ENCODE peak calls at places on chromosomes 7 and 10, in nine cellular contexts. T is OCI-LY7, H is activated T-helper 1 cell treated with Interleukin-2 at 50 U/mL for 16 hours, D is neural crest cell, F is transverse colon, J is heart right ventricle, L is NCI-H2029, M is NCI-H774, Z is iris pigment epithelial cell. Y is an unnamed sample.

GRCh38 chr7:19749658-19750057 is 23.8 kb downstream of the TMEM196 start:
- DNase-seq in J (no peak), D (no peak), L (no peak), Z (peak), H (no peak), M (no peak), T (no peak), F (no peak), Y (peak)

GRCh38 chr7:158658475-158658874 is 46.1 kb downstream of the NCAPG2 start:
- DNase-seq in J (no peak), M (no peak), Z (no peak), T (no peak), D (no peak), L (no peak), F (no peak), H (no peak), Y (no peak)

GRCh38 chr7:102170417-102170970 is 116.2 kb upstream of the SH2B2 start:
- DNase-seq in M (no peak), H (no peak), T (no peak), D (peak), F (no peak), L (no peak), Z (peak), J (no peak), Y (no peak)

GRCh38 chr7:107867858-107868466 is 23.0 kb upstream of the DLD start:
- DNase-seq in H (no peak), F (no peak), J (no peak), M (no peak), T (no peak), Z (no peak), L (no peak), D (no peak), Y (no peak)

GRCh38 chr7:101631224-101631714 is 2.2 kb upstream of the MYL10 start:
- DNase-seq in M (no peak), J (no peak), T (no peak), F (no peak), L (no peak), D (no peak), H (no peak), Z (no peak), Y (no peak)

GRCh38 chr7:49980414-49980813 is 112.6 kb downstream of the ZPBP start:
- DNase-seq in L (no peak), Z (no peak), J (no peak), T (peak), M (no peak), H (no peak), F (no peak), D (no peak), Y (no peak)

GRCh38 chr7:50303082-50303893 is 1.2 kb upstream of the IKZF1 start:
- DNase-seq in D (no peak), T (no peak), Z (no peak), J (no peak), L (no peak), H (no peak), F (no peak), M (no peak), Y (no peak)

GRCh38 chr7:141014091-141014490 is 661 bp downstream of the MRPS33 start:
- DNase-seq in M (no peak), F (no peak), L (peak), H (no peak), J (no peak), Z (peak), T (no peak), D (no peak), Y (no peak)

GRCh38 chr7:116863168-116863670 is 832 bp downstream of the CAPZA2 start:
- DNase-seq in T (peak), Z (no peak), J (no peak), D (no peak), M (no peak), L (no peak), H (no peak), F (peak), Y (no peak)

GRCh38 chr10:19954601-19955000 is 138.4 kb downstream of the PLXDC2 start:
- DNase-seq in L (no peak), Z (no peak), D (no peak), H (no peak), M (no peak), T (no peak), F (no peak), J (no peak), Y (no peak)

GRCh38 chr10:132407243-132407746 is 10.3 kb downstream of the PWWP2B start:
- DNase-seq in M (peak), T (no peak), J (peak), F (peak), H (no peak), Z (no peak), L (peak), D (no peak), Y (peak)

GRCh38 chr7:157090485-157091165 is 48.1 kb upstream of the UBE3C start:
- DNase-seq in M (no peak), H (no peak), D (no peak), Z (no peak), T (no peak), L (no peak), J (no peak), F (no peak), Y (no peak)

GRCh38 chr7:106629521-106629920 is 31.4 kb downstream of the CCDC71L start:
- DNase-seq in H (no peak), F (no peak), T (no peak), J (no peak), D (no peak), L (no peak), M (no peak), Z (peak), Y (no peak)

GRCh38 chr7:11835260-11835659 is 3.3 kb upstream of the THSD7A start:
- DNase-seq in H (no peak), L (no peak), T (no peak), J (no peak), D (no peak), M (no peak), F (no peak), Z (no peak), Y (peak)

GRCh38 chr7:127924874-127925273 is 106.4 kb downstream of the LRRC4 start:
- DNase-seq in Z (no peak), J (no peak), T (no peak), F (no peak), H (no peak), M (no peak), D (no peak), L (no peak), Y (no peak)

GRCh38 chr7:68507644-68508043 is 1090.6 kb upstream of the AUTS2 start:
- DNase-seq in J (no peak), Z (no peak), D (no peak), T (no peak), H (no peak), M (no peak), F (no peak), L (no peak), Y (no peak)

GRCh38 chr10:96740579-96741281 is 20.4 kb upstream of the PIK3AP1 start:
- DNase-seq in Z (no peak), L (no peak), F (peak), J (peak), M (no peak), T (peak), H (no peak), D (no peak), Y (no peak)

GRCh38 chr10:69890065-69890831 is 88.5 kb downstream of the COL13A1 start:
- DNase-seq in L (no peak), D (no peak), M (no peak), H (no peak), T (no peak), J (no peak), Z (no peak), F (no peak), Y (no peak)

GRCh38 chr10:33217854-33218253 is 116.6 kb downstream of the NRP1 start:
- DNase-seq in D (no peak), J (no peak), T (no peak), Z (peak), F (no peak), H (no peak), M (no peak), L (no peak), Y (no peak)

Y was measured in NCI-H510A treated with DMSO at 0.1 percent for 48 hours.